ENCODE peak calls at places on chromosomes 4 and X, in eight cellular contexts. One of them, this sample, is unnamed.
A peak's percentile ranks its signal among the peaks of the same experiment; 100 is the strongest.

GRCh38 chr4:154009795-154010194 is 220.9 kb upstream of the SFRP2 start:
- DNase-seq in fibroblast of mammary gland: no peak
- DNase-seq in psoas muscle: no peak
- DNase-seq in PC-3: no peak
- DNase-seq in neural progenitor cell: no peak
- DNase-seq in stomach: no peak
- DNase-seq in BJ: no peak
- DNase-seq in RWPE1: no peak
- DNase-seq in this sample: no peak

GRCh38 chr4:14809203-14809602 is 193.1 kb upstream of the CPEB2 start:
- DNase-seq in psoas muscle: no peak
- DNase-seq in PC-3: no peak
- DNase-seq in BJ: no peak
- DNase-seq in neural progenitor cell: no peak
- DNase-seq in RWPE1: no peak
- DNase-seq in fibroblast of mammary gland: no peak
- DNase-seq in stomach: no peak
- DNase-seq in this sample: no peak

GRCh38 chr4:8169763-8170162 is 11.2 kb upstream of the ABLIM2 start:
- DNase-seq in BJ: no peak
- DNase-seq in fibroblast of mammary gland: no peak
- DNase-seq in psoas muscle: no peak
- DNase-seq in neural progenitor cell: no peak
- DNase-seq in stomach: no peak
- DNase-seq in PC-3: no peak
- DNase-seq in RWPE1: no peak
- DNase-seq in this sample: no peak

GRCh38 chr4:21790437-21791029 is 158.0 kb downstream of the KCNIP4 start:
- DNase-seq in BJ: no peak
- DNase-seq in RWPE1: no peak
- DNase-seq in fibroblast of mammary gland: peak; percentile 64
- DNase-seq in stomach: no peak
- DNase-seq in neural progenitor cell: peak; percentile 10
- DNase-seq in psoas muscle: no peak
- DNase-seq in PC-3: peak; percentile 78
- DNase-seq in this sample: peak; percentile 54

GRCh38 chr4:89486042-89486441 is 178.4 kb upstream of the GPRIN3 start:
- DNase-seq in neural progenitor cell: no peak
- DNase-seq in PC-3: peak; percentile 39
- DNase-seq in stomach: no peak
- DNase-seq in psoas muscle: no peak
- DNase-seq in BJ: no peak
- DNase-seq in RWPE1: no peak
- DNase-seq in fibroblast of mammary gland: peak; percentile 67
- DNase-seq in this sample: peak; percentile 48

GRCh38 chr4:56049428-56050212 is 100.9 kb downstream of the CEP135 start:
- DNase-seq in BJ: no peak
- DNase-seq in PC-3: peak; percentile 36
- DNase-seq in RWPE1: peak; percentile 12
- DNase-seq in neural progenitor cell: peak; percentile 75
- DNase-seq in psoas muscle: no peak
- DNase-seq in stomach: no peak
- DNase-seq in fibroblast of mammary gland: peak; percentile 10
- DNase-seq in this sample: peak; percentile 42

GRCh38 chrX:66110112-66110511 is 53.9 kb upstream of the HEPH start:
- DNase-seq in BJ: no peak
- DNase-seq in RWPE1: peak; percentile 11
- DNase-seq in neural progenitor cell: peak; percentile 9
- DNase-seq in PC-3: peak; percentile 51
- DNase-seq in psoas muscle: no peak
- DNase-seq in fibroblast of mammary gland: peak; percentile 39
- DNase-seq in stomach: no peak
- DNase-seq in this sample: peak; percentile 27

GRCh38 chr4:120452006-120452405 is 385.4 kb upstream of the MAD2L1 start:
- DNase-seq in RWPE1: no peak
- DNase-seq in stomach: no peak
- DNase-seq in fibroblast of mammary gland: peak; percentile 74
- DNase-seq in psoas muscle: no peak
- DNase-seq in PC-3: no peak
- DNase-seq in neural progenitor cell: no peak
- DNase-seq in BJ: no peak
- DNase-seq in this sample: no peak

GRCh38 chr4:1975391-1975801 is 33.4 kb downstream of the NELFA start:
- DNase-seq in psoas muscle: no peak
- DNase-seq in stomach: peak; percentile 59
- DNase-seq in RWPE1: no peak
- DNase-seq in BJ: no peak
- DNase-seq in PC-3: no peak
- DNase-seq in neural progenitor cell: no peak
- DNase-seq in fibroblast of mammary gland: no peak
- DNase-seq in this sample: no peak

GRCh38 chr4:136183513-136183912 is 1348.8 kb downstream of the PCDH18 start:
- DNase-seq in fibroblast of mammary gland: no peak
- DNase-seq in BJ: no peak
- DNase-seq in RWPE1: no peak
- DNase-seq in PC-3: no peak
- DNase-seq in psoas muscle: no peak
- DNase-seq in neural progenitor cell: no peak
- DNase-seq in stomach: no peak
- DNase-seq in this sample: no peak

GRCh38 chrX:138745215-138745614 is 33.7 kb upstream of the FGF13 start:
- DNase-seq in stomach: no peak
- DNase-seq in psoas muscle: no peak
- DNase-seq in fibroblast of mammary gland: peak; percentile 62
- DNase-seq in BJ: no peak
- DNase-seq in RWPE1: peak; percentile 1
- DNase-seq in PC-3: peak; percentile 74
- DNase-seq in neural progenitor cell: peak; percentile 69
- DNase-seq in this sample: peak; percentile 66

GRCh38 chr4:178356725-178357124 is 914.5 kb upstream of the AGA start:
- DNase-seq in BJ: no peak
- DNase-seq in PC-3: no peak
- DNase-seq in neural progenitor cell: no peak
- DNase-seq in psoas muscle: no peak
- DNase-seq in fibroblast of mammary gland: no peak
- DNase-seq in RWPE1: no peak
- DNase-seq in stomach: no peak
- DNase-seq in this sample: no peak
- TF ChIP-seq CTCF in BJ: no peak
- TF ChIP-seq CTCF in PC-3: no peak
- TF ChIP-seq CTCF in neural progenitor cell: no peak
- TF ChIP-seq CTCF in psoas muscle: no peak
- TF ChIP-seq CTCF in fibroblast of mammary gland: no peak
- TF ChIP-seq CTCF in RWPE1: no peak
- TF ChIP-seq CTCF in stomach: no peak
- TF ChIP-seq CTCF in this sample: no peak

GRCh38 chrX:130300010-130300282 is 31.2 kb upstream of the ZNF280C start:
- DNase-seq in fibroblast of mammary gland: no peak
- DNase-seq in RWPE1: no peak
- DNase-seq in psoas muscle: no peak
- DNase-seq in stomach: no peak
- DNase-seq in neural progenitor cell: no peak
- DNase-seq in PC-3: no peak
- DNase-seq in BJ: no peak
- DNase-seq in this sample: no peak
- TF ChIP-seq CTCF in fibroblast of mammary gland: no peak
- TF ChIP-seq CTCF in RWPE1: no peak
- TF ChIP-seq CTCF in psoas muscle: no peak
- TF ChIP-seq CTCF in stomach: no peak
- TF ChIP-seq CTCF in neural progenitor cell: no peak
- TF ChIP-seq CTCF in PC-3: no peak
- TF ChIP-seq CTCF in BJ: no peak
- TF ChIP-seq CTCF in this sample: no peak

DNA sequence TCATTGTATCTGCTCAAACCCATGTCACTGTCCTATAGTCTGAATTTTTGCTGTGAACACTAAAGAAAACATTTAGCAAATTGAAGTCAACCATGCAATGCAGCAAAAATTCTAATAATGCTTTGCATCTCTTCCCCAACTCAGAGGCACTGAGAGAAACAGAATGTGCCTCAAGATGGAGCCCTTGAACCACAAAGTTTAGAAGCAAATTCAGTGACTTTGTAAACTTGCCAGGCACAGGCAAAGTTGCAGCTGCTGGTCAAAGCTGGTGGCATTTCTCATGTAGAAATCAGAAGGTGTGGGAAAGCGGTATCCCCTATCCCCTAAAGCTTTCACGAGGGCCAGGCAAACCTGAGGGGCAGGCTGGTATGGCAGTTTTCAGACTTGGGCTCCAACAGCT is 121.7 kb upstream of the DIPK2B start:
- DNase-seq in fibroblast of mammary gland: peak; percentile 88
- DNase-seq in PC-3: peak; percentile 92
- DNase-seq in RWPE1: peak; percentile 26
- DNase-seq in psoas muscle: no peak
- DNase-seq in stomach: peak; percentile 44
- DNase-seq in BJ: no peak
- DNase-seq in neural progenitor cell: peak; percentile 34
- DNase-seq in this sample: peak; percentile 77
- TF ChIP-seq CTCF in fibroblast of mammary gland: peak; percentile 61
- TF ChIP-seq CTCF in PC-3: peak; percentile 77
- TF ChIP-seq CTCF in RWPE1: peak; percentile 54
- TF ChIP-seq CTCF in psoas muscle: peak; percentile 47
- TF ChIP-seq CTCF in stomach: no peak
- TF ChIP-seq CTCF in BJ: peak; percentile 51
- TF ChIP-seq CTCF in neural progenitor cell: peak; percentile 47
- TF ChIP-seq CTCF in this sample: peak; percentile 63

GRCh38 chr4:9765091-9765490 is 16.3 kb upstream of the DRD5 start:
- DNase-seq in stomach: peak; percentile 39
- DNase-seq in neural progenitor cell: peak; percentile 50
- DNase-seq in BJ: no peak
- DNase-seq in fibroblast of mammary gland: peak; percentile 2
- DNase-seq in RWPE1: no peak
- DNase-seq in psoas muscle: no peak
- DNase-seq in PC-3: peak; percentile 26
- DNase-seq in this sample: peak; percentile 35
- TF ChIP-seq CTCF in stomach: peak; percentile 16
- TF ChIP-seq CTCF in neural progenitor cell: peak; percentile 61
- TF ChIP-seq CTCF in BJ: peak; percentile 38
- TF ChIP-seq CTCF in fibroblast of mammary gland: peak; percentile 19
- TF ChIP-seq CTCF in RWPE1: no peak
- TF ChIP-seq CTCF in psoas muscle: peak; percentile 21
- TF ChIP-seq CTCF in PC-3: peak; percentile 36
- TF ChIP-seq CTCF in this sample: peak; percentile 39

GRCh38 chr4:26323807-26324206 is 3.0 kb downstream of the RBPJ start:
- DNase-seq in neural progenitor cell: no peak
- DNase-seq in BJ: no peak
- DNase-seq in psoas muscle: no peak
- DNase-seq in fibroblast of mammary gland: peak; percentile 76
- DNase-seq in stomach: no peak
- DNase-seq in RWPE1: no peak
- DNase-seq in PC-3: no peak
- DNase-seq in this sample: peak; percentile 42

GRCh38 chr4:26321326-26322276 is 787 bp downstream of the RBPJ start:
- DNase-seq in RWPE1: peak; percentile 18
- DNase-seq in fibroblast of mammary gland: no peak
- DNase-seq in stomach: no peak
- DNase-seq in neural progenitor cell: peak; percentile 81
- DNase-seq in BJ: no peak
- DNase-seq in PC-3: no peak
- DNase-seq in psoas muscle: no peak
- DNase-seq in this sample: peak; percentile 24

GRCh38 chr4:26322349-26322748 is 1.5 kb downstream of the RBPJ start:
- DNase-seq in neural progenitor cell: no peak
- DNase-seq in RWPE1: no peak
- DNase-seq in psoas muscle: no peak
- DNase-seq in stomach: no peak
- DNase-seq in BJ: no peak
- DNase-seq in PC-3: no peak
- DNase-seq in fibroblast of mammary gland: no peak
- DNase-seq in this sample: no peak

GRCh38 chr4:26326791-26327190 is 6.0 kb downstream of the RBPJ start:
- DNase-seq in stomach: no peak
- DNase-seq in PC-3: peak; percentile 71
- DNase-seq in fibroblast of mammary gland: peak; percentile 92
- DNase-seq in RWPE1: no peak
- DNase-seq in BJ: peak; percentile 80
- DNase-seq in psoas muscle: no peak
- DNase-seq in neural progenitor cell: no peak
- DNase-seq in this sample: no peak

GRCh38 chr4:26325191-26325590 is 4.4 kb downstream of the RBPJ start:
- DNase-seq in BJ: no peak
- DNase-seq in RWPE1: no peak
- DNase-seq in PC-3: peak; percentile 50
- DNase-seq in stomach: no peak
- DNase-seq in psoas muscle: no peak
- DNase-seq in neural progenitor cell: peak; percentile 50
- DNase-seq in fibroblast of mammary gland: peak; percentile 69
- DNase-seq in this sample: peak; percentile 64
- TF ChIP-seq CTCF in BJ: peak; percentile 55
- TF ChIP-seq CTCF in RWPE1: peak; percentile 51
- TF ChIP-seq CTCF in PC-3: peak; percentile 72
- TF ChIP-seq CTCF in stomach: no peak
- TF ChIP-seq CTCF in psoas muscle: no peak
- TF ChIP-seq CTCF in neural progenitor cell: peak; percentile 56
- TF ChIP-seq CTCF in fibroblast of mammary gland: peak; percentile 61
- TF ChIP-seq CTCF in this sample: peak; percentile 31

GRCh38 chrX:42290608-42291007 is 367.3 kb upstream of the CASK start:
- DNase-seq in psoas muscle: no peak
- DNase-seq in RWPE1: no peak
- DNase-seq in neural progenitor cell: peak; percentile 11
- DNase-seq in stomach: no peak
- DNase-seq in PC-3: peak; percentile 4
- DNase-seq in BJ: no peak
- DNase-seq in fibroblast of mammary gland: peak; percentile 6
- DNase-seq in this sample: peak; percentile 31
- TF ChIP-seq CTCF in psoas muscle: no peak
- TF ChIP-seq CTCF in RWPE1: no peak
- TF ChIP-seq CTCF in neural progenitor cell: peak; percentile 57
- TF ChIP-seq CTCF in stomach: no peak
- TF ChIP-seq CTCF in PC-3: peak; percentile 44
- TF ChIP-seq CTCF in BJ: peak; percentile 13
- TF ChIP-seq CTCF in fibroblast of mammary gland: peak; percentile 20
- TF ChIP-seq CTCF in this sample: peak; percentile 16

DNA sequence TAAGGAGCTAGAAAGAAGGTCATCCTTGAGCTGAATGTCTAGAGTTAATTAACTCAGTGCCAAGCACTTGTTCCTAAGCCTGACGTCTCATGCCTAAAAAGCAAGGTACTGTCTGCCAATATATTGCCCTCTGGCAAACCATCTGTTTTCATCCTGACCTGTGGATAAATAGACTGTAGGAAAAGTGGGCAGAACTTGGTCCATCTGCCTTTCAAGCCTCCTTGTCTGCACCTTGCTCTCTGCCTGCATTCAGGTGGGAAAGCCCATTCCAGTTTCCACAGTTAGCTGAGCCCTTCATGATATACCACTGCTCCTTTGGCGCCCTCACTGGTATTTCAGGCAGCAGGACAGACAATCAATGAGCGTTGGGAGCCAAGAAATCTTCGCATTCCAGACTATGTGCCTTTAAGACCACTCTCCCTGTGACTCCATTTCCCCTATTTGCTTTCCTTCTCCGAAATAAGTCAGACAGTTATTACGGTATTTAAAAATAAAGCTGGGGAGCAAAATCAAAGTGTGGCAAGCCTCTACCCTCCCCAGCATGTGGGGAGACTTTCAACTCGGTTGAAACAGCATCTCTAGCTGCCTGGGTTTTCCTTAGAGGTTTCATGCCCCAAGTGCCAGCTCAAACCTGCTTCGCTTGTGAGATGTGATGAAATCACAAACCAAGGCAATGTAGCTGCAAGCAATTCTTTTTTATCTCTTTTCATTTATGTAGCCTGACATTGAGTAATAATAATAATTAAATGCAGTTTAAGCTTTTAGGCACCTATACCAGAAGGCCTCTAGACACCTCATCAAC is 2.5 kb upstream of the CCDC149 start:
- DNase-seq in RWPE1: no peak
- DNase-seq in psoas muscle: no peak
- DNase-seq in fibroblast of mammary gland: no peak
- DNase-seq in BJ: no peak
- DNase-seq in stomach: no peak
- DNase-seq in neural progenitor cell: peak; percentile 49
- DNase-seq in PC-3: peak; percentile 22
- DNase-seq in this sample: no peak
- TF ChIP-seq CTCF in RWPE1: no peak
- TF ChIP-seq CTCF in psoas muscle: no peak
- TF ChIP-seq CTCF in fibroblast of mammary gland: peak; percentile 9
- TF ChIP-seq CTCF in BJ: peak; percentile 9
- TF ChIP-seq CTCF in stomach: no peak
- TF ChIP-seq CTCF in neural progenitor cell: peak; percentile 42
- TF ChIP-seq CTCF in PC-3: peak; percentile 24
- TF ChIP-seq CTCF in this sample: no peak

This sample was measured in MCF 10A.